ENCODE peak calls at places on chromosomes 2 and 18, in ten cellular contexts. V is RKO; S is SW 1271; I is CD4-positive, alpha-beta T cell; Y is activated naive CD4-positive, alpha-beta T cell treated with anti-CD3 and anti-CD28 coated beads, Interleukin-2, amount 10 ng/mL, durations not matched to agents 7 days and 5 days; Z is Daoy; A is HEK293T; W is RPMI8226; B is astrocyte of the spinal cord; Q is activated CD8-positive, alpha-beta memory T cell treated with anti-CD3 and anti-CD28 coated beads, Interleukin-2, amount 10 ng/mL, durations not matched to agents 7 days and 5 days. K is an unnamed sample.

GRCh38 chr2:168758970-168759820 is 43.2 kb upstream of the NOSTRIN start:
- DNase-seq in V (peak; percentile 66), S (no peak), I (peak; percentile 15), Y (peak; percentile 28), Z (peak; percentile 25), A (peak; percentile 56), W (peak; percentile 40), B (peak; percentile 57), Q (no peak), K (no peak)

GRCh38 chr18:50401888-50402287 is 27.0 kb downstream of the SKA1 start:
- DNase-seq in V (peak; percentile 8), S (no peak), I (no peak), Y (no peak), Z (peak; percentile 37), A (peak; percentile 8), W (peak; percentile 92), B (peak; percentile 3), Q (no peak), K (no peak)

GRCh38 chr2:230472619-230473018 is 56.6 kb downstream of the SP100 start:
- DNase-seq in V (peak; percentile 44), S (no peak), I (no peak), Y (no peak), Z (peak; percentile 11), A (no peak), W (no peak), B (peak; percentile 52), Q (peak; percentile 61), K (no peak)

GRCh38 chr18:55920063-55920462 is 332.1 kb upstream of the TCF4 start:
- DNase-seq in V (no peak), S (no peak), I (no peak), Y (no peak), Z (no peak), A (no peak), W (no peak), B (no peak), Q (no peak), K (no peak)

GRCh38 chr2:206713770-206714169 is 4.4 kb downstream of the DYTN start:
- DNase-seq in V (no peak), S (no peak), I (no peak), Y (no peak), Z (no peak), A (no peak), W (peak; percentile 28), B (no peak), Q (no peak), K (no peak)

GRCh38 chr18:9985641-9986040 is 71.8 kb downstream of the VAPA start:
- DNase-seq in V (no peak), S (no peak), I (no peak), Y (no peak), Z (no peak), A (no peak), W (no peak), B (no peak), Q (no peak), K (no peak)

GRCh38 chr2:37698931-37699481 is 27.6 kb upstream of the CDC42EP3 start:
- DNase-seq in V (no peak), S (no peak), I (no peak), Y (no peak), Z (no peak), A (no peak), W (no peak), B (peak; percentile 54), Q (no peak), K (no peak)

GRCh38 chr2:157758586-157758985 is 117.5 kb downstream of the ACVR1 start:
- DNase-seq in V (no peak), S (no peak), I (no peak), Y (no peak), Z (no peak), A (no peak), W (no peak), B (no peak), Q (no peak), K (no peak)

GRCh38 chr2:15378148-15378908 is 182.8 kb downstream of the NBAS start:
- DNase-seq in V (no peak), S (no peak), I (no peak), Y (no peak), Z (no peak), A (no peak), W (no peak), B (no peak), Q (no peak), K (no peak)

GRCh38 chr18:77248873-77249582 is 620 bp upstream of the GALR1 start:
- DNase-seq in V (no peak), S (no peak), I (no peak), Y (no peak), Z (no peak), A (no peak), W (no peak), B (no peak), Q (no peak), K (no peak)

GRCh38 chr2:64945973-64946736 is 43.0 kb upstream of the SLC1A4 start:
- DNase-seq in V (no peak), S (no peak), I (peak; percentile 23), Y (peak; percentile 79), Z (peak; percentile 77), A (no peak), W (no peak), B (peak; percentile 17), Q (peak; percentile 92), K (no peak)

GRCh38 chr2:28423856-28424605 is 31.4 kb downstream of the FOSL2 start:
- DNase-seq in V (no peak), S (no peak), I (no peak), Y (peak; percentile 66), Z (peak; percentile 69), A (no peak), W (no peak), B (peak; percentile 12), Q (peak; percentile 75), K (peak; percentile 40)

GRCh38 chr2:181751266-181752030 is 71.1 kb upstream of the NEUROD1 start:
- DNase-seq in V (no peak), S (no peak), I (no peak), Y (no peak), Z (no peak), A (no peak), W (no peak), B (no peak), Q (no peak), K (no peak)

GRCh38 chr2:168663993-168664392 is 138.4 kb upstream of the NOSTRIN start:
- DNase-seq in V (no peak), S (no peak), I (no peak), Y (no peak), Z (no peak), A (no peak), W (no peak), B (peak; percentile 47), Q (no peak), K (no peak)

GRCh38 chr18:79488311-79489047 is 92.7 kb downstream of the NFATC1 start:
- DNase-seq in V (no peak), S (no peak), I (no peak), Y (peak; percentile 16), Z (no peak), A (no peak), W (no peak), B (no peak), Q (no peak), K (peak; percentile 32)